ENCODE peak calls at places on chromosomes 7 and 10, in ten cellular contexts. D is fibroblast of pulmonary artery, K is AG04449, B is brain microvascular endothelial cell, L is B cell, V is GM13976, W is AG10803, P is HFFc6, A is HCT116, Y is astrocyte. U is an unnamed sample.

GRCh38 chr7:127768241-127768640 is 116.2 kb downstream of the SND1 start:
- DNase-seq in Y (peak), B (no peak), A (no peak), W (peak), P (peak), K (no peak), L (no peak), V (no peak), D (no peak), U (no peak)

GRCh38 chr7:7718461-7718860 is at the start of gene RPA3:
- DNase-seq in L (no peak), Y (no peak), A (no peak), V (no peak), D (no peak), B (no peak), W (no peak), K (no peak), P (no peak), U (no peak)

GRCh38 chr7:106284516-106285050 is at the start of gene NAMPT:
- DNase-seq in V (peak), Y (no peak), D (no peak), B (no peak), L (peak), P (no peak), A (no peak), K (no peak), W (no peak), U (peak)

GRCh38 chr7:140605337-140605736 is 35.3 kb downstream of the DENND2A start:
- DNase-seq in K (no peak), P (peak), V (no peak), A (no peak), L (no peak), B (peak), Y (peak), D (no peak), W (peak), U (no peak)

GRCh38 chr10:131406676-131407392 is 95.3 kb upstream of the TCERG1L start:
- DNase-seq in P (no peak), W (no peak), L (no peak), B (no peak), Y (no peak), D (no peak), V (no peak), K (no peak), A (no peak), U (no peak)

GRCh38 chr10:104435822-104436221 is 82.2 kb downstream of the CFAP58 start:
- DNase-seq in K (no peak), B (no peak), A (no peak), P (peak), Y (no peak), L (no peak), D (peak), V (no peak), W (peak), U (no peak)

GRCh38 chr10:32317795-32318194 is 29.2 kb downstream of the EPC1 start:
- DNase-seq in L (no peak), Y (no peak), V (peak), B (no peak), P (no peak), K (no peak), W (no peak), A (no peak), D (no peak), U (no peak)

GRCh38 chr10:120580651-120581259 is 123.7 kb downstream of the PLPP4 start:
- DNase-seq in Y (no peak), V (no peak), D (no peak), L (no peak), A (no peak), K (no peak), P (no peak), W (no peak), B (no peak), U (no peak)

GRCh38 chr7:116086547-116086946 is 56.0 kb upstream of the TFEC start:
- DNase-seq in L (no peak), Y (no peak), B (no peak), V (no peak), K (no peak), P (no peak), A (no peak), W (no peak), D (no peak), U (no peak)

GRCh38 chr10:95836610-95837367 is 71.0 kb upstream of the CC2D2B start:
- DNase-seq in D (no peak), P (no peak), A (no peak), Y (no peak), L (no peak), K (no peak), W (no peak), B (no peak), V (no peak), U (no peak)

GRCh38 chr10:79930751-79931150 is 18.2 kb downstream of the SFTPD start:
- DNase-seq in B (no peak), Y (no peak), P (no peak), W (no peak), A (no peak), V (no peak), L (no peak), K (no peak), D (no peak), U (no peak)

GRCh38 chr7:23267357-23267756 is 20.8 kb downstream of the GPNMB start:
- DNase-seq in B (no peak), A (no peak), V (no peak), K (no peak), W (no peak), P (no peak), L (no peak), Y (no peak), D (no peak), U (no peak)

GRCh38 chr10:22710139-22710745 is 4.1 kb downstream of the PIP4K2A start:
- DNase-seq in Y (no peak), L (peak), W (no peak), D (no peak), V (peak), B (no peak), P (no peak), K (no peak), A (no peak), U (no peak)
- TF ChIP-seq CTCF in Y (no peak), L (no peak), W (no peak), D (no peak), V (no peak), B (no peak), P (no peak), K (no peak), A (no peak), U (no peak)

DNA sequence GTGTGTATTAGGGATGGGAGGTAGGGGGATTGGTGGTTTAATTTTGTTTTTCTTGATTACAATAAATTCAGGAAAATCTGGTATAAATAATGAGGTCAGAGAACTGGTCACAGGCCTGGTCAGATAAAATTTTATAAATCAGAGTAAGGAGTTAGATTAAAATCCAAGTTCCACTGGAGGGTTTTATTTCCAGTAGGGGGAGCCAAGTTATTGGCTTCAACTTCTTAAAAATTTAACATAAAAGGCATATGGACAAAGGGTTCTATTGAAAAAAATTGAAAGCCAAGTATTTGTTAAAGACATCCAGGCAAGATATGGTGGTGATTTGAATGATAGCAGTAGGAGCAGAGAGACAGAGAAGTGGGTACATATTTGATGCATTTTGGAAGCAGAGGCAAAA is 763.3 kb downstream of the SORCS1 start:
- DNase-seq in K (no peak), L (no peak), V (no peak), W (no peak), D (peak), B (no peak), Y (no peak), A (no peak), P (peak), U (no peak)
- TF ChIP-seq CTCF in K (no peak), L (no peak), V (no peak), W (peak), D (peak), B (no peak), Y (peak), A (no peak), P (peak), U (peak)

DNA sequence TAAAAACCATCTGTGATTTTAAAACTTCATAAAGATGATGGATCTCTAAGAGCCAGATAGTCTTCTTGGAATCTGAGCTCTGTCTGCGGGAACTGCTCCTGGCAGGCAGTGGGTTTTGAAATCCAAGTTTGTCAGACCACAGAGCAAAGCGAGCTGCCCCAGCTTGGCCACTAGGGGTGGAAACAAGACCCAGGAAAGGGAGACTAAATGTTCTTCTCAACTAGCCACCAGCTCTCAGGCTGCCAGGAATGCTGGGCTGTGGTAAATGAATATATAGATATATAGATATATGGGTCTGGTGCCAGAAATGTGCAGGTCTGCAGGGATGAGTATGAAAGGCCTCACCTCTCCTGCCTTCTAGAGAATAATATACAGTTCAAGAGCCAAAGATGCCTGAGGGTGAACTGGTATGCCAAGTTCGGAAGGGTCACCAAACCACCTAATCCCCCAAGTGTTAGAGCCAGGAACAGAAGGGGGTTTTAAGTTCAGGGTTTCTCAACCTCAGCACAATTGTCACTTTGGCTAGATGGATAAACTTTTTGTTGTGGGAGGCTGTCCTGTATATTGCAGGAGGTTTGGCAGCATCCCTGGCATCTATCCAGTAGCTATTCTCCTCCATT is 208.7 kb downstream of the KCNMA1 start:
- DNase-seq in W (peak), K (peak), Y (peak), V (no peak), P (peak), D (peak), A (peak), L (no peak), B (peak), U (peak)
- TF ChIP-seq CTCF in W (peak), K (peak), Y (peak), V (peak), P (peak), D (peak), A (peak), L (peak), B (peak), U (peak)

GRCh38 chr7:16645593-16646426 is at the start of the genes ANKMY2 and BZW2:
- DNase-seq in D (peak), L (peak), P (peak), B (peak), K (no peak), W (peak), A (peak), Y (peak), V (peak), U (peak)
- TF ChIP-seq CTCF in D (no peak), L (no peak), P (peak), B (no peak), K (no peak), W (no peak), A (no peak), Y (no peak), V (no peak), U (no peak)

GRCh38 chr10:47406548-47406869 is 22.4 kb upstream of the ZNF488 start:
- DNase-seq in K (no peak), B (no peak), L (no peak), A (no peak), Y (no peak), V (no peak), P (no peak), W (no peak), D (no peak), U (no peak)

GRCh38 chr10:47404937-47405336 is 20.8 kb upstream of the ZNF488 start:
- DNase-seq in Y (no peak), K (no peak), A (no peak), P (no peak), W (no peak), B (no peak), D (no peak), V (no peak), L (no peak), U (no peak)

GRCh38 chr10:47408606-47409005 is 24.5 kb upstream of the ZNF488 start:
- DNase-seq in V (no peak), Y (no peak), A (no peak), P (no peak), B (no peak), K (no peak), D (no peak), L (no peak), W (no peak), U (no peak)

GRCh38 chr10:47405829-47406547 is 21.9 kb upstream of the ZNF488 start:
- DNase-seq in A (no peak), K (no peak), V (no peak), P (no peak), B (no peak), W (no peak), Y (no peak), L (no peak), D (no peak), U (no peak)

GRCh38 chr10:47406870-47407648 is 23.0 kb upstream of the ZNF488 start:
- DNase-seq in D (peak), B (peak), V (no peak), L (no peak), W (peak), K (no peak), P (peak), A (peak), Y (peak), U (no peak)
- TF ChIP-seq CTCF in D (no peak), B (peak), V (no peak), L (no peak), W (no peak), K (no peak), P (no peak), A (no peak), Y (no peak), U (no peak)

GRCh38 chr10:3460420-3461128 is 288.0 kb upstream of the PITRM1 start:
- DNase-seq in W (no peak), Y (no peak), A (no peak), K (no peak), P (no peak), B (no peak), V (no peak), L (no peak), D (no peak), U (no peak)

GRCh38 chr10:3452683-3453388 is 280.3 kb upstream of the PITRM1 start:
- DNase-seq in Y (peak), D (peak), B (peak), W (peak), P (peak), K (no peak), A (no peak), V (no peak), L (no peak), U (no peak)

GRCh38 chr10:3452234-3452633 is 279.7 kb upstream of the PITRM1 start:
- DNase-seq in V (no peak), A (no peak), P (peak), L (no peak), Y (peak), K (peak), B (peak), D (peak), W (peak), U (no peak)

GRCh38 chr10:3451516-3452185 is 279.1 kb upstream of the PITRM1 start:
- DNase-seq in W (no peak), K (no peak), Y (no peak), P (no peak), D (no peak), A (no peak), L (no peak), B (no peak), V (no peak), U (no peak)

GRCh38 chr10:3455385-3456334 is 283.1 kb upstream of the PITRM1 start:
- DNase-seq in W (peak), K (no peak), Y (peak), A (no peak), B (peak), L (no peak), V (no peak), D (peak), P (peak), U (no peak)
- TF ChIP-seq CTCF in W (no peak), K (no peak), Y (no peak), A (no peak), B (peak), L (no peak), V (no peak), D (no peak), P (no peak), U (no peak)

GRCh38 chr7:137096607-137097006 is 228.2 kb downstream of the CHRM2 start:
- DNase-seq in P (no peak), Y (peak), K (no peak), V (no peak), L (no peak), W (peak), A (no peak), B (no peak), D (peak), U (no peak)

GRCh38 chr7:137093198-137093597 is 224.7 kb downstream of the CHRM2 start:
- DNase-seq in Y (no peak), K (no peak), A (no peak), W (no peak), D (no peak), B (no peak), V (no peak), P (no peak), L (no peak), U (no peak)

GRCh38 chr7:137097111-137097510 is 228.7 kb downstream of the CHRM2 start:
- DNase-seq in K (no peak), P (no peak), A (no peak), D (peak), V (no peak), Y (peak), B (peak), W (peak), L (no peak), U (no peak)

GRCh38 chr7:137086896-137087295 is 218.4 kb downstream of the CHRM2 start:
- DNase-seq in V (no peak), P (no peak), L (no peak), Y (peak), K (no peak), W (no peak), B (no peak), D (no peak), A (no peak), U (no peak)

GRCh38 chr7:137091396-137091795 is 222.9 kb downstream of the CHRM2 start:
- DNase-seq in W (no peak), Y (peak), D (peak), K (no peak), V (no peak), A (no peak), B (peak), P (no peak), L (no peak), U (no peak)
- TF ChIP-seq CTCF in W (peak), Y (peak), D (peak), K (peak), V (no peak), A (no peak), B (peak), P (peak), L (no peak), U (peak)

GRCh38 chr7:123054357-123055133 is 59.0 kb upstream of the TAS2R16 start:
- DNase-seq in Y (no peak), L (no peak), A (peak), P (no peak), D (no peak), V (no peak), B (no peak), W (no peak), K (no peak), U (no peak)
- TF ChIP-seq CTCF in Y (no peak), L (no peak), A (peak), P (no peak), D (no peak), V (no peak), B (peak), W (no peak), K (no peak), U (no peak)

DNA sequence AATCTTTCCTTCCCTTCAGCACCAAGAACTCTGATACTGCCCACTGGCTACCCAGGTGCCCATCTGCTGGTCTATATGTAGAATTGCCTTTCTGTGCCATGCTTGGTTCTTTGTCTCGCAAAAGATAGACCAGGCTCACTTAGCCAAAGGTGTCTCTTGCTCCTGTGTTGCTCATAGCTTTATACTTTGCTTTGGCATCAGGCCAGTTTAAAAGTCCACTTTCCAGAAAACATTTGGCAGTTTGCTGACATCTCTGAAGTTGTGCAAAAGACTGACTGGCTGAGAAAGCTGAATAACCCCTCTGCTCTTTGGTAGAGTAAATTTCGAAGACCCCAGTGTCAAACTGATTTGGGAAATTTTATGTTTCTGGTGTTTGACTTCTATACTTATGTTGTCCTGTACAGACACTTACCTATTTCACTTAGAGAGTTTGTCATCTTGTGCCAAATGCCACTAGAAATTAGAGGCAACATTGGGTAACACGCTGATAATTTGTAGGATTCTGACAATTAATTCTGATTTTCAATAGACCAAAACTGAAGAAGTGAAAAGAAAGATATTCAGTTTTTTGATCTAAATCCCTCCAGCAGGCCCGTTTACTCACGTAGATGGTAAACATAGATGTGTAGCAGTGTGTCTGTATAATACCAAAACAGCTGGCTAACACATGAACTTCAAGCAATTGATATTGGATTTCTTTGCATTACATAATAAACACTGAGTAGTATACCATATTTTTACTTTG is 91.1 kb downstream of the CPED1 start:
- DNase-seq in Y (peak), L (no peak), P (peak), V (no peak), B (peak), K (no peak), A (no peak), D (peak), W (peak), U (no peak)
- TF ChIP-seq CTCF in Y (peak), L (no peak), P (peak), V (no peak), B (peak), K (peak), A (no peak), D (peak), W (peak), U (peak)

GRCh38 chr7:30284298-30285066 is at the start of gene ZNRF2:
- DNase-seq in V (peak), B (peak), P (peak), W (peak), L (peak), A (peak), K (peak), Y (peak), D (peak), U (peak)
- TF ChIP-seq CTCF in V (peak), B (peak), P (peak), W (peak), L (peak), A (peak), K (peak), Y (no peak), D (peak), U (peak)